ENCODE peak calls at places on chromosomes 7 and 10, in six cellular contexts. J, S, Z, E, H and F are unnamed samples.

GRCh38 chr7:103143865-103144264 is 5.0 kb downstream of the NAPEPLD start:
- DNase-seq in Z (no peak), E (no peak), S (peak; percentile 53), H (no peak), J (no peak), F (no peak)

GRCh38 chr7:22195402-22195801 is 161.6 kb downstream of the RAPGEF5 start:
- DNase-seq in H (no peak), E (no peak), J (no peak), S (no peak), Z (no peak), F (no peak)

GRCh38 chr7:101121996-101122932 is 4.6 kb upstream of the SERPINE1 start:
- DNase-seq in H (peak; percentile 100), S (peak; percentile 65), J (peak; percentile 87), Z (peak; percentile 87), E (no peak), F (peak; percentile 67)

GRCh38 chr7:115410427-115410805 is 488.5 kb downstream of the MDFIC start:
- DNase-seq in Z (no peak), H (no peak), S (no peak), E (no peak), J (no peak), F (no peak)

GRCh38 chr10:33116293-33116697 is 158.3 kb upstream of the ITGB1 start:
- DNase-seq in J (peak; percentile 54), E (no peak), H (peak; percentile 90), S (no peak), Z (peak; percentile 70), F (peak; percentile 20)

GRCh38 chr10:46254467-46254866 is 32.3 kb upstream of the ANTXRL start:
- DNase-seq in Z (no peak), S (no peak), E (no peak), J (no peak), H (no peak), F (peak; percentile 30)

GRCh38 chr7:100673942-100674431 is 447 bp downstream of the GNB2 start:
- DNase-seq in E (no peak), S (peak; percentile 58), H (no peak), J (peak; percentile 59), Z (no peak), F (peak; percentile 71)

GRCh38 chr10:51711519-51711891 is 12.1 kb upstream of the CSTF2T start:
- DNase-seq in S (no peak), J (no peak), Z (no peak), H (no peak), E (no peak), F (no peak)

GRCh38 chr10:117226813-117227451 is 14.0 kb upstream of the SLC18A2 start:
- DNase-seq in J (no peak), S (peak; percentile 25), H (no peak), E (no peak), Z (peak; percentile 56), F (peak; percentile 24)

GRCh38 chr7:95614442-95614940 is 18.2 kb upstream of the PDK4 start:
- DNase-seq in S (no peak), E (no peak), J (no peak), Z (no peak), H (no peak), F (no peak)

GRCh38 chr7:65983965-65984654 is 2.1 kb upstream of the GUSB start:
- DNase-seq in S (no peak), E (no peak), H (peak; percentile 10), Z (peak; percentile 47), J (no peak), F (no peak)

GRCh38 chr10:3126741-3127342 is 45.7 kb downstream of the PITRM1 start:
- DNase-seq in Z (no peak), S (peak; percentile 60), H (peak; percentile 16), J (peak; percentile 44), E (no peak), F (peak; percentile 43)

GRCh38 chr7:69696686-69697685 is 98.7 kb downstream of the AUTS2 start:
- DNase-seq in Z (no peak), S (no peak), H (no peak), E (no peak), J (no peak), F (no peak)

GRCh38 chr10:70981936-70982335 is 93.6 kb upstream of the PCBD1 start:
- DNase-seq in S (no peak), E (no peak), H (no peak), J (no peak), Z (no peak), F (no peak)

GRCh38 chr7:46589282-46589681 is 668.2 kb upstream of the IGFBP3 start:
- DNase-seq in H (no peak), S (no peak), Z (no peak), J (no peak), E (no peak), F (no peak)
- H3K27ac ChIP-seq in H (no peak overlapping the region), S (no peak overlapping the region), Z (no peak overlapping the region), J (no peak overlapping the region), E (no peak overlapping the region), F (no peak overlapping the region)

GRCh38 chr10:78973901-78974408 is 94.8 kb upstream of the ZMIZ1 start:
- DNase-seq in H (peak; percentile 76), E (peak; percentile 28), J (peak; percentile 87), Z (peak; percentile 100), S (no peak), F (peak; percentile 89)
- H3K4me1 ChIP-seq in H (peaks cover 40% of the 10 kb centered on the region), E (peaks cover 31% of the 10 kb centered on the region), J (peaks cover 12% of the 10 kb centered on the region), Z (peaks cover 39% of the 10 kb centered on the region), S (peaks cover 22% of the 10 kb centered on the region), F (peaks cover 49% of the 10 kb centered on the region)

GRCh38 chr10:124744047-124744687 is at the start of gene FAM53B:
- DNase-seq in H (peak; percentile 79), E (no peak), J (peak; percentile 81), Z (peak; percentile 77), S (peak; percentile 88), F (peak; percentile 82)
- H3K27ac ChIP-seq in H (peak within 1 kb of the TSS; percentile 68), E (peak within 1 kb of the TSS; percentile 88), J (peak within 1 kb of the TSS; percentile 86), Z (no peak within 1 kb of the TSS), S (peak within 1 kb of the TSS; percentile 94), F (peak within 1 kb of the TSS; percentile 19)

DNA sequence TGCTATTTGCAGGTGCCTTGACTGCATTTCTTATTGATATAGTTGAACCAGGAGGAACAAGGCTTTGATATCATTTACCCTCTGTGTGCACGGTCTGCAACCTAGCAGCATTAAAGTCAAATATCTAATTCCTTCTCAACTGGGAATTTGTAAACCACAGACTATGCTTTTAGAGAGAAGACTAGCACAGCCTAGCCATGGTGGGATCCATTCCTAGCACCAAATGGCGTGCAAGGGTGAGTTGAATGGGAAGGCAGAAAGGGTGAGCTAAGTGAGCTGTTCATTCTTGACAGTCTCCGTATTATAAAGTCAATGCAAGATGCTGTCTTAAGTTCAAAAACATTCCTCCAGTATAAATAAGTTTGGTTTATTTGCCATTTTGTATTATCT is 2.9 kb downstream of the ZNF365 start:
- DNase-seq in H (no peak), S (no peak), J (no peak), E (no peak), Z (no peak), F (no peak)
- H3K4me1 ChIP-seq in H (no peaks in the 10 kb centered on the region), S (peaks cover 3% of the 10 kb centered on the region), J (no peaks in the 10 kb centered on the region), E (peaks cover 78% of the 10 kb centered on the region), Z (peaks cover 71% of the 10 kb centered on the region), F (no peaks in the 10 kb centered on the region)